ENCODE peak calls at places on chromosomes 16 and 17, in five cellular contexts. One of them, this sample, is unnamed.

GRCh38 chr16:72455743-72456659 is 284.0 kb upstream of the PMFBP1 start:
- DNase-seq in stimulated activated naive CD4-positive, alpha-beta T cell: no peak
- DNase-seq in NCI-H2029 treated with DMSO at 0.1 percent for 48 hours: peak
- DNase-seq in anterior cingulate cortex: no peak
- DNase-seq in progenitor cell of endocrine pancreas: no peak
- DNase-seq in this sample: no peak

GRCh38 chr16:82331397-82331796 is 161.4 kb upstream of the MPHOSPH6 start:
- DNase-seq in stimulated activated naive CD4-positive, alpha-beta T cell: no peak
- DNase-seq in NCI-H2029 treated with DMSO at 0.1 percent for 48 hours: peak
- DNase-seq in anterior cingulate cortex: no peak
- DNase-seq in progenitor cell of endocrine pancreas: no peak
- DNase-seq in this sample: no peak

GRCh38 chr16:66352304-66352703 is 14.2 kb upstream of the CDH5 start:
- DNase-seq in stimulated activated naive CD4-positive, alpha-beta T cell: no peak
- DNase-seq in NCI-H2029 treated with DMSO at 0.1 percent for 48 hours: no peak
- DNase-seq in anterior cingulate cortex: no peak
- DNase-seq in progenitor cell of endocrine pancreas: no peak
- DNase-seq in this sample: peak

GRCh38 chr16:80063028-80063767 is 462.7 kb upstream of the MAF start:
- DNase-seq in stimulated activated naive CD4-positive, alpha-beta T cell: no peak
- DNase-seq in NCI-H2029 treated with DMSO at 0.1 percent for 48 hours: no peak
- DNase-seq in anterior cingulate cortex: no peak
- DNase-seq in progenitor cell of endocrine pancreas: no peak
- DNase-seq in this sample: peak

GRCh38 chr16:80341242-80341641 is 199.6 kb upstream of the DYNLRB2 start:
- DNase-seq in stimulated activated naive CD4-positive, alpha-beta T cell: no peak
- DNase-seq in NCI-H2029 treated with DMSO at 0.1 percent for 48 hours: no peak
- DNase-seq in anterior cingulate cortex: no peak
- DNase-seq in progenitor cell of endocrine pancreas: no peak
- DNase-seq in this sample: no peak

GRCh38 chr17:68297168-68297567 is 5.9 kb downstream of the ARSG start:
- DNase-seq in stimulated activated naive CD4-positive, alpha-beta T cell: no peak
- DNase-seq in NCI-H2029 treated with DMSO at 0.1 percent for 48 hours: no peak
- DNase-seq in anterior cingulate cortex: no peak
- DNase-seq in progenitor cell of endocrine pancreas: no peak
- DNase-seq in this sample: no peak

GRCh38 chr17:41340934-41341861 is 9.4 kb downstream of the KRT33A start:
- DNase-seq in stimulated activated naive CD4-positive, alpha-beta T cell: peak
- DNase-seq in NCI-H2029 treated with DMSO at 0.1 percent for 48 hours: no peak
- DNase-seq in anterior cingulate cortex: no peak
- DNase-seq in progenitor cell of endocrine pancreas: no peak
- DNase-seq in this sample: no peak

GRCh38 chr17:12859520-12859919 is 70.2 kb downstream of the ARHGAP44 start:
- DNase-seq in stimulated activated naive CD4-positive, alpha-beta T cell: no peak
- DNase-seq in NCI-H2029 treated with DMSO at 0.1 percent for 48 hours: no peak
- DNase-seq in anterior cingulate cortex: no peak
- DNase-seq in progenitor cell of endocrine pancreas: no peak
- DNase-seq in this sample: no peak

GRCh38 chr17:28372945-28373274 is 1.4 kb downstream of the SARM1 start:
- DNase-seq in stimulated activated naive CD4-positive, alpha-beta T cell: no peak
- DNase-seq in NCI-H2029 treated with DMSO at 0.1 percent for 48 hours: no peak
- DNase-seq in anterior cingulate cortex: no peak
- DNase-seq in progenitor cell of endocrine pancreas: no peak
- DNase-seq in this sample: no peak

GRCh38 chr17:80036715-80037477 is 454 bp downstream of the CCDC40 start:
- DNase-seq in stimulated activated naive CD4-positive, alpha-beta T cell: peak
- DNase-seq in NCI-H2029 treated with DMSO at 0.1 percent for 48 hours: peak
- DNase-seq in anterior cingulate cortex: no peak
- DNase-seq in progenitor cell of endocrine pancreas: peak
- DNase-seq in this sample: peak

GRCh38 chr17:7803981-7804380 is 30.0 kb upstream of the KDM6B start:
- DNase-seq in stimulated activated naive CD4-positive, alpha-beta T cell: no peak
- DNase-seq in NCI-H2029 treated with DMSO at 0.1 percent for 48 hours: peak
- DNase-seq in anterior cingulate cortex: no peak
- DNase-seq in progenitor cell of endocrine pancreas: no peak
- DNase-seq in this sample: no peak

GRCh38 chr17:71553381-71553780 is 567.4 kb upstream of the SOX9 start:
- DNase-seq in stimulated activated naive CD4-positive, alpha-beta T cell: no peak
- DNase-seq in NCI-H2029 treated with DMSO at 0.1 percent for 48 hours: no peak
- DNase-seq in anterior cingulate cortex: no peak
- DNase-seq in progenitor cell of endocrine pancreas: no peak
- DNase-seq in this sample: no peak

This sample was measured in Caco-2.